ENCODE peak calls at places on chromosomes 4 and X, in five cellular contexts. L is transverse colon, X is chondrocyte, G is foreskin keratinocyte, D is sigmoid colon. M is an unnamed sample.

GRCh38 chr4:25439913-25440477 is 62.9 kb downstream of the ANAPC4 start:
- DNase-seq in L (peak; percentile 51), X (no peak), G (peak; percentile 54), D (no peak), M (no peak)

GRCh38 chrX:22652596-22652995 is 347.2 kb upstream of the DDX53 start:
- DNase-seq in L (peak; percentile 12), X (no peak), G (no peak), D (no peak), M (no peak)

GRCh38 chrX:71365356-71365875 is 741 bp upstream of the TAF1 start:
- DNase-seq in L (no peak), X (no peak), G (no peak), D (no peak), M (no peak)

GRCh38 chrX:38768079-38768478 is 33.2 kb upstream of the MID1IP1 start:
- DNase-seq in L (no peak), X (no peak), G (peak; percentile 3), D (no peak), M (no peak)

GRCh38 chr4:6592804-6593563 is 18.0 kb downstream of the MAN2B2 start:
- DNase-seq in L (no peak), X (no peak), G (no peak), D (no peak), M (no peak)

GRCh38 chr4:73851293-73851692 is 1.8 kb upstream of the PF4V1 start:
- DNase-seq in L (no peak), X (no peak), G (no peak), D (no peak), M (no peak)

GRCh38 chr4:3045500-3045850 is 28.9 kb downstream of the HTT-AS start:
- DNase-seq in L (peak; percentile 63), X (no peak), G (no peak), D (peak; percentile 87), M (no peak)

GRCh38 chr4:134202136-134202535 is 547 bp upstream of the PABPC4L start:
- DNase-seq in L (no peak), X (no peak), G (no peak), D (no peak), M (no peak)

GRCh38 chr4:123953556-123953955 is 557.0 kb downstream of the SPRY1 start:
- DNase-seq in L (no peak), X (no peak), G (no peak), D (no peak), M (no peak)

GRCh38 chr4:43456383-43456782 is 563.9 kb downstream of the GRXCR1 start:
- DNase-seq in L (no peak), X (no peak), G (peak; percentile 83), D (no peak), M (no peak)

GRCh38 chr4:23169598-23170311 is 477.0 kb downstream of the GBA3 start:
- DNase-seq in L (no peak), X (no peak), G (no peak), D (no peak), M (no peak)

GRCh38 chrX:41333744-41333993 is 293 bp upstream of the DDX3X start:
- DNase-seq in L (no peak), X (no peak), G (peak; percentile 84), D (peak; percentile 94), M (no peak)

GRCh38 chr4:173192375-173193162 is 24.0 kb downstream of the GALNT7 start:
- DNase-seq in L (no peak), X (no peak), G (no peak), D (no peak), M (no peak)
- TF ChIP-seq CTCF in L (peak; percentile 10), X (peak; percentile 24), G (peak; percentile 44), D (no peak), M (peak; percentile 24)

GRCh38 chrX:57821703-57822375 is 88.4 kb downstream of the ZXDA start:
- DNase-seq in L (peak; percentile 8), X (no peak), G (peak; percentile 14), D (no peak), M (no peak)

GRCh38 chrX:57822398-57822797 is 87.9 kb downstream of the ZXDA start:
- DNase-seq in L (no peak), X (no peak), G (no peak), D (no peak), M (no peak)

GRCh38 chrX:57817302-57817701 is 93.0 kb downstream of the ZXDA start:
- DNase-seq in L (no peak), X (no peak), G (no peak), D (no peak), M (no peak)
- TF ChIP-seq CTCF in L (peak; percentile 16), X (peak; percentile 33), G (peak; percentile 39), D (no peak), M (no peak)

DNA sequence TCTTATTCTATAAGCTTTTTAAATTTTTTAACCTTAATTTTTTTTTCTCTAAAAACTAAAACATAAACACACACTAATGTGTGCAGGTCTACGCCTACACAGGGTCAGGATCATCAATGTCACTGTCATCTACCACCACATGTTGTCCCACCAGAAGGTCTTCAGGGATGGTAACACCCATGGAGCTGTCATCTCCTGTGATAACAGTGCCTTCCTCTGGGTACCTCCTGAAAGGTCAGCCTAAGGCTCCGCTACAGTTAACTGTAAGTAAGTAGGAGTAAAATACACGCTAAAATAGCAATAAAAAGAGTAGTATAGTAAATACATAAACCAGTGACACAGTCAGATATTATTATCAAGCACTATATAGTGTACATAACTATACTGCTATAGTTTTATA is 45.9 kb upstream of the GPRIN3 start:
- DNase-seq in L (no peak), X (no peak), G (no peak), D (no peak), M (no peak)
- TF ChIP-seq CTCF in L (no peak), X (no peak), G (no peak), D (no peak), M (no peak)

GRCh38 chrX:79413963-79414362 is 46.8 kb upstream of the ITM2A start:
- DNase-seq in L (no peak), X (no peak), G (no peak), D (no peak), M (no peak)

GRCh38 chrX:79409657-79410056 is 42.5 kb upstream of the ITM2A start:
- DNase-seq in L (no peak), X (no peak), G (no peak), D (no peak), M (no peak)

GRCh38 chrX:79415056-79415455 is 47.9 kb upstream of the ITM2A start:
- DNase-seq in L (no peak), X (no peak), G (no peak), D (no peak), M (no peak)

GRCh38 chrX:79408623-79409322 is 41.6 kb upstream of the ITM2A start:
- DNase-seq in L (no peak), X (no peak), G (no peak), D (no peak), M (no peak)

DNA sequence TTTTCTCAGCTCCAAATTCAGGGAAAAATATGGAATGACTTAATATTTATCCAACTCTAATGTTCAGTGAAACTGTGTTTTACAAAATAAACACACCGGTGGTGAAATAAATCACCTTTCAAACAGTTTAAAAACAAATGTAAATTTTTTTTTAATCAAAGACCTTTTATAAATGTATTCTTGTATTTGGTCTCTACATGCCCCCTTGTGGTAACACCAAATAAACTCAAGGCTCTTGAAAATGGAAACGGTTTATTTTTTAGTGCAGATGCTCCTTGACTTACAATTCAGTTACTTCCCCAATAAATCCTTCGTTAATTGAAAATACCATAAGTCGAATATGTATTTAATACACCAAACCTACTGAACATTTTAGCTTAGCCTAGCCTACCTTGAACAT is 45.9 kb upstream of the ITM2A start:
- DNase-seq in L (no peak), X (no peak), G (peak; percentile 6), D (no peak), M (no peak)
- TF ChIP-seq CTCF in L (peak; percentile 19), X (peak; percentile 72), G (peak; percentile 57), D (no peak), M (peak; percentile 34)

DNA sequence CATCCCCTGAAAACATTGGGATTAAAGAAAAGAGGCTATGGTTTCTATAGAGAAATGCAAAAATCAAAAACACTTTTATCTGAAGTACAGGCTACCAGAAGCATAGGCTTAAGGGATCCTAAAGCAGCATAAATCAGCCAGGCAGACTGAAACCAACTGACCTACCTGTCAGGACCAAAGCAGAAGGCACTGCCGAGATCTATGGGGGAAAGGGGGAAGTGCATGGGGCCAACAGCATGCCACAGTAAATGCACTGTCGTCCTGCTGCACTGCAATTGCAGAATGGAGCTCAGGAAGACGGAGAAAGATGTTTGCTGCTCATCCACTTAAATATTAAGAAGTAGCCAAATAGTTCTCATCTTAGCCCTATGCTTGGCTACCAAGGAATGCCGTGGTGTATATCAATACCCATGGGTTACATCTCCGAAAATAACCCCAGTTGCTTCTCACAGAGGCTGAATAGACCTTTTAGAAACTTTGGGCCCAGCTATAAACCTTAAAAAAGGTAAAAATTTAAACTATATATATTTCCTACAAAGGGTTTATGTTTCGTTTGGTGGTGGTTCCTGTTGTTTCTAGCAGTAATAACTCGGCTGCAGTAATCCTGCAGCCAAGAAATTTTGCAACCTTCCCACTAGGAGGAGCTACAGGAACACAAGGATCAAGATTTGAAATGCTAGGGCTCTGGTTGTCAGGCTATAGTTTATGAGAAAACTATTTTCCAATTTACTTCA is 312.2 kb upstream of the DIAPH2 start:
- DNase-seq in L (no peak), X (no peak), G (peak; percentile 17), D (no peak), M (no peak)
- TF ChIP-seq CTCF in L (peak; percentile 53), X (peak; percentile 95), G (peak; percentile 73), D (peak; percentile 25), M (peak; percentile 84)

DNA sequence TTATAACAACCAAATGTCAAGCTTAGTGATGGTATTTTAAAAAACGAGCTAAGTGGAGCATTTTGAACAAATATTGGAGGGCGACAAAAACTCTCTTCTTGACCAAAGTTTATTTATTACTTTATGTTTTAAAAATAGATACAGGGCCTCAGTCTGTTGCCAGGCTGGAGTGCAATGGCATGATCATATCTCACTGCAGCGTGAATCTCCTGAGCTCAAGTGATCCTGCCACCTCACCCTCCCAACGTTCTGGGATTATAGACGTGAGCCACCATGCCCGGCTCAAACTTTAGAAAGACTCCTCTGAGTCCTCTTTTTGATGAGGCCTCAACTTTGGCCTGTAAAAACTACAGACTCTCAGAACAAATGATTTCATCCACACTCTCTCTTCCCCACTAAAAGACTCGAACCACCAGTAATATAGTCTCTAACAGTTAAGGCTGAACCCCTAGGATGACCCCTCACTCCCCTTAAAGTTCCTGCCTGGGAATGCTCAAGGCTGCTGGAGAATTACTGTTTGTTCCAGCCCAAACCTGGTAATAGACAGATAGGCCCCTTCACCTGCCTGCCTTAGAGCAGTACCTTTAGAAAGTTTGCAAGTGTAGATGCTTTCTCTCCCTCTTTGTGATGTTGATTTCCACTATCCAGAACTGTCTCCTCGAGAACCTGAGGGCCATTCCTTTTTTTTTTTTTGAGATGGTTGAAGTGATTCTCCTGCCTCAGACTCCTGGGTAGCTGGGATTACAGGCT is 55.3 kb upstream of the HPSE start:
- DNase-seq in L (no peak), X (no peak), G (no peak), D (no peak), M (no peak)
- TF ChIP-seq CTCF in L (no peak), X (no peak), G (no peak), D (no peak), M (no peak)

GRCh38 chr4:122227202-122227601 is 75.1 kb downstream of the BLTP1 start:
- DNase-seq in L (no peak), X (no peak), G (no peak), D (no peak), M (no peak)

GRCh38 chr4:122229857-122230256 is 77.7 kb downstream of the BLTP1 start:
- DNase-seq in L (no peak), X (no peak), G (no peak), D (no peak), M (no peak)

GRCh38 chr4:122221322-122221721 is 69.2 kb downstream of the BLTP1 start:
- DNase-seq in L (no peak), X (no peak), G (no peak), D (no peak), M (no peak)

GRCh38 chr4:122219356-122219755 is 67.2 kb downstream of the BLTP1 start:
- DNase-seq in L (no peak), X (no peak), G (no peak), D (no peak), M (no peak)

GRCh38 chr4:122224348-122224747 is 72.2 kb downstream of the BLTP1 start:
- DNase-seq in L (no peak), X (no peak), G (no peak), D (no peak), M (no peak)
- TF ChIP-seq CTCF in L (no peak), X (peak; percentile 67), G (peak; percentile 34), D (no peak), M (peak; percentile 39)

M was measured in osteocyte.